ENCODE peak calls at places on chromosome 2, in nine cellular contexts. Q, A, O, G, I, P, X, Z and K are unnamed samples.

GRCh38 chr2:57180042-57180567 is 866.5 kb upstream of the VRK2 start:
- DNase-seq in Z (peak; percentile 45), Q (no peak), P (no peak), G (no peak), I (no peak), O (no peak), X (no peak), A (no peak), K (no peak)

GRCh38 chr2:237685408-237685807 is 58.0 kb downstream of the LRRFIP1 start:
- DNase-seq in G (no peak), P (no peak), I (peak; percentile 54), Z (no peak), Q (no peak), X (no peak), O (no peak), A (no peak), K (no peak)

GRCh38 chr2:156305121-156305520 is 27.4 kb downstream of the NR4A2 start:
- DNase-seq in A (no peak), P (no peak), X (no peak), Q (no peak), G (no peak), I (no peak), O (no peak), Z (no peak), K (no peak)

GRCh38 chr2:113961000-113961399 is 71.1 kb downstream of the ACTR3 start:
- DNase-seq in Z (no peak), P (no peak), Q (no peak), G (no peak), A (no peak), I (no peak), X (no peak), O (no peak), K (no peak)

GRCh38 chr2:226725096-226725495 is 74.5 kb downstream of the IRS1 start:
- DNase-seq in G (no peak), P (no peak), A (no peak), O (no peak), Z (no peak), X (no peak), I (no peak), Q (no peak), K (no peak)

GRCh38 chr2:119810039-119810630 is 50.4 kb downstream of the PTPN4 start:
- DNase-seq in X (no peak), I (no peak), Q (no peak), P (no peak), A (no peak), G (no peak), Z (no peak), O (no peak), K (no peak)

GRCh38 chr2:236061497-236061896 is 106.7 kb downstream of the GBX2 start:
- DNase-seq in I (no peak), X (no peak), A (no peak), Z (no peak), P (no peak), O (no peak), G (no peak), Q (no peak), K (no peak)

GRCh38 chr2:113872201-113872600 is 17.7 kb upstream of the ACTR3 start:
- DNase-seq in A (no peak), P (no peak), Z (no peak), I (no peak), Q (no peak), O (no peak), X (no peak), G (no peak), K (no peak)